ENCODE peak calls at places on chromosomes 4 and X, in eight cellular contexts. U is mucosa of gallbladder; C is pons; I is heart left ventricle; W is left ventricle myocardium inferior; M is stimulated activated CD4-positive, alpha-beta T cell treated with anti-CD3 and anti-CD28 coated beads, Interleukin-2, amount 100 ng/mL, for 48 hours; N is adrenal gland; A is cardiac fibroblast. Q is an unnamed sample.
A peak's percentile ranks its signal among the peaks of the same experiment; 100 is the strongest.

GRCh38 chr4:3317011-3317655 is 24.3 kb downstream of the RGS12 start:
- DNase-seq in U (no peak), C (no peak), I (no peak), W (no peak), M (no peak), N (no peak), A (no peak), Q (no peak)

GRCh38 chrX:39675619-39676018 is 422.1 kb downstream of the BCOR start:
- DNase-seq in U (no peak), C (peak; percentile 4), I (peak; percentile 75), W (peak; percentile 73), M (no peak), N (peak; percentile 66), A (peak; percentile 56), Q (no peak)

GRCh38 chrX:18098704-18099103 is 122.0 kb downstream of the BEND2 start:
- DNase-seq in U (no peak), C (no peak), I (peak; percentile 9), W (peak; percentile 28), M (no peak), N (no peak), A (no peak), Q (no peak)

GRCh38 chr4:84966382-84967291 is at the start of gene WDFY3:
- DNase-seq in U (peak; percentile 84), C (peak; percentile 92), I (peak; percentile 90), W (peak; percentile 79), M (no peak), N (peak; percentile 94), A (peak; percentile 93), Q (peak; percentile 92)

GRCh38 chrX:103794117-103794516 is 17.5 kb downstream of the PLP1 start:
- DNase-seq in U (no peak), C (peak; percentile 29), I (no peak), W (no peak), M (no peak), N (no peak), A (no peak), Q (no peak)

GRCh38 chrX:41245641-41246040 is 88.3 kb upstream of the DDX3X start:
- DNase-seq in U (no peak), C (no peak), I (no peak), W (no peak), M (no peak), N (no peak), A (no peak), Q (peak; percentile 22)

GRCh38 chr4:87093443-87094123 is 126.8 kb downstream of the KLHL8 start:
- DNase-seq in U (peak; percentile 29), C (peak; percentile 80), I (peak; percentile 37), W (no peak), M (no peak), N (no peak), A (peak; percentile 69), Q (peak; percentile 38)

GRCh38 chrX:53280703-53281320 is 572 bp downstream of the IQSEC2 start:
- DNase-seq in U (no peak), C (no peak), I (peak; percentile 36), W (peak; percentile 71), M (no peak), N (peak; percentile 43), A (peak; percentile 32), Q (no peak)

GRCh38 chrX:70998402-70999027 is 67.6 kb upstream of the SLC7A3 start:
- DNase-seq in U (peak; percentile 11), C (peak; percentile 63), I (peak; percentile 6), W (no peak), M (no peak), N (peak; percentile 42), A (peak; percentile 73), Q (no peak)

GRCh38 chr4:32184186-32184585 is 1464.0 kb downstream of the PCDH7 start:
- DNase-seq in U (no peak), C (no peak), I (no peak), W (no peak), M (no peak), N (no peak), A (no peak), Q (no peak)

GRCh38 chr4:147683172-147683571 is 791 bp downstream of the PRMT9 start:
- DNase-seq in U (no peak), C (peak; percentile 42), I (no peak), W (no peak), M (no peak), N (peak; percentile 20), A (peak; percentile 46), Q (peak; percentile 53)